ENCODE peak calls at places on chromosomes 13 and 19, in seven cellular contexts. One of them, this sample, is unnamed.

GRCh38 chr19:49020931-49021895 is 2.9 kb downstream of the CGB3 start:
- DNase-seq in pons: no peak
- DNase-seq in heart right ventricle: no peak
- DNase-seq in renal cortical epithelial cell: peak; percentile 43
- DNase-seq in sciatic nerve: no peak
- DNase-seq in NCI-H1436: no peak
- DNase-seq in cardiac muscle cell: no peak
- DNase-seq in this sample: peak; percentile 22

GRCh38 chr13:45335397-45336024 is 5.5 kb downstream of the TPT1 start:
- DNase-seq in heart right ventricle: no peak
- DNase-seq in pons: no peak
- DNase-seq in sciatic nerve: no peak
- DNase-seq in cardiac muscle cell: peak; percentile 41
- DNase-seq in renal cortical epithelial cell: no peak
- DNase-seq in NCI-H1436: no peak
- DNase-seq in this sample: no peak

GRCh38 chr19:3275583-3276340 is 51.3 kb downstream of the CELF5 start:
- DNase-seq in renal cortical epithelial cell: peak; percentile 45
- DNase-seq in sciatic nerve: peak; percentile 69
- DNase-seq in heart right ventricle: peak; percentile 68
- DNase-seq in cardiac muscle cell: peak; percentile 81
- DNase-seq in pons: no peak
- DNase-seq in NCI-H1436: peak; percentile 96
- DNase-seq in this sample: peak; percentile 81

GRCh38 chr13:108859202-108860012 is 230.0 kb downstream of the MYO16 start:
- DNase-seq in NCI-H1436: no peak
- DNase-seq in heart right ventricle: no peak
- DNase-seq in sciatic nerve: no peak
- DNase-seq in cardiac muscle cell: peak; percentile 50
- DNase-seq in renal cortical epithelial cell: peak; percentile 86
- DNase-seq in pons: no peak
- DNase-seq in this sample: no peak

GRCh38 chr13:25525884-25526283 is 154.1 kb downstream of the ATP8A2 start:
- DNase-seq in sciatic nerve: no peak
- DNase-seq in NCI-H1436: no peak
- DNase-seq in pons: no peak
- DNase-seq in heart right ventricle: no peak
- DNase-seq in cardiac muscle cell: no peak
- DNase-seq in renal cortical epithelial cell: no peak
- DNase-seq in this sample: no peak

GRCh38 chr19:39796000-39796498 is 17.4 kb downstream of the LEUTX start:
- DNase-seq in pons: no peak
- DNase-seq in sciatic nerve: no peak
- DNase-seq in heart right ventricle: no peak
- DNase-seq in NCI-H1436: no peak
- DNase-seq in cardiac muscle cell: no peak
- DNase-seq in renal cortical epithelial cell: no peak
- DNase-seq in this sample: no peak

GRCh38 chr13:43229506-43229905 is 206.1 kb downstream of the DNAJC15 start:
- DNase-seq in cardiac muscle cell: peak; percentile 64
- DNase-seq in pons: no peak
- DNase-seq in NCI-H1436: no peak
- DNase-seq in heart right ventricle: no peak
- DNase-seq in renal cortical epithelial cell: peak; percentile 6
- DNase-seq in sciatic nerve: no peak
- DNase-seq in this sample: no peak

GRCh38 chr13:20181180-20181579 is 11.6 kb downstream of the GJB2 start:
- DNase-seq in cardiac muscle cell: no peak
- DNase-seq in pons: no peak
- DNase-seq in NCI-H1436: no peak
- DNase-seq in renal cortical epithelial cell: no peak
- DNase-seq in heart right ventricle: no peak
- DNase-seq in sciatic nerve: no peak
- DNase-seq in this sample: no peak

GRCh38 chr19:39212377-39212742 is 8.3 kb upstream of the SYCN start:
- DNase-seq in renal cortical epithelial cell: no peak
- DNase-seq in pons: no peak
- DNase-seq in cardiac muscle cell: peak; percentile 18
- DNase-seq in heart right ventricle: no peak
- DNase-seq in NCI-H1436: peak; percentile 25
- DNase-seq in sciatic nerve: peak; percentile 66
- DNase-seq in this sample: peak; percentile 35

GRCh38 chr19:13622727-13623126 is 116.4 kb upstream of the CACNA1A start:
- DNase-seq in NCI-H1436: no peak
- DNase-seq in sciatic nerve: peak; percentile 27
- DNase-seq in heart right ventricle: no peak
- DNase-seq in renal cortical epithelial cell: no peak
- DNase-seq in pons: no peak
- DNase-seq in cardiac muscle cell: no peak
- DNase-seq in this sample: no peak

GRCh38 chr13:95403349-95404140 is 102.3 kb upstream of the ABCC4 start:
- DNase-seq in sciatic nerve: no peak
- DNase-seq in pons: no peak
- DNase-seq in renal cortical epithelial cell: peak; percentile 9
- DNase-seq in heart right ventricle: no peak
- DNase-seq in NCI-H1436: no peak
- DNase-seq in cardiac muscle cell: no peak
- DNase-seq in this sample: no peak

GRCh38 chr19:31553844-31554215 is 204.6 kb upstream of the TSHZ3 start:
- DNase-seq in pons: no peak
- DNase-seq in renal cortical epithelial cell: no peak
- DNase-seq in sciatic nerve: peak; percentile 87
- DNase-seq in cardiac muscle cell: no peak
- DNase-seq in heart right ventricle: no peak
- DNase-seq in NCI-H1436: no peak
- DNase-seq in this sample: no peak

GRCh38 chr19:18589380-18590272 is 1.0 kb downstream of the REX1BD start:
- DNase-seq in heart right ventricle: peak; percentile 71
- DNase-seq in sciatic nerve: peak; percentile 82
- DNase-seq in cardiac muscle cell: peak; percentile 73
- DNase-seq in NCI-H1436: peak; percentile 38
- DNase-seq in renal cortical epithelial cell: peak; percentile 26
- DNase-seq in pons: no peak
- DNase-seq in this sample: peak; percentile 89

GRCh38 chr13:46914341-46914740 is 17.5 kb upstream of the HTR2A start:
- DNase-seq in sciatic nerve: no peak
- DNase-seq in NCI-H1436: no peak
- DNase-seq in pons: no peak
- DNase-seq in heart right ventricle: no peak
- DNase-seq in renal cortical epithelial cell: no peak
- DNase-seq in cardiac muscle cell: no peak
- DNase-seq in this sample: no peak

GRCh38 chr19:28472111-28472510 is 740.8 kb downstream of the UQCRFS1 start:
- DNase-seq in cardiac muscle cell: no peak
- DNase-seq in heart right ventricle: no peak
- DNase-seq in pons: no peak
- DNase-seq in NCI-H1436: no peak
- DNase-seq in sciatic nerve: peak; percentile 18
- DNase-seq in renal cortical epithelial cell: no peak
- DNase-seq in this sample: no peak

GRCh38 chr13:36029171-36029570 is 102.0 kb downstream of the DCLK1 start:
- DNase-seq in NCI-H1436: no peak
- DNase-seq in renal cortical epithelial cell: no peak
- DNase-seq in cardiac muscle cell: peak; percentile 40
- DNase-seq in sciatic nerve: no peak
- DNase-seq in heart right ventricle: no peak
- DNase-seq in pons: no peak
- DNase-seq in this sample: no peak

GRCh38 chr19:7888826-7889217 is 512 bp downstream of the LRRC8E start:
- DNase-seq in cardiac muscle cell: no peak
- DNase-seq in NCI-H1436: no peak
- DNase-seq in heart right ventricle: no peak
- DNase-seq in renal cortical epithelial cell: no peak
- DNase-seq in sciatic nerve: no peak
- DNase-seq in pons: no peak
- DNase-seq in this sample: no peak

GRCh38 chr19:42683917-42684513 is 56.3 kb downstream of the PSG3 start:
- DNase-seq in pons: no peak
- DNase-seq in NCI-H1436: no peak
- DNase-seq in sciatic nerve: no peak
- DNase-seq in renal cortical epithelial cell: peak; percentile 9
- DNase-seq in heart right ventricle: no peak
- DNase-seq in cardiac muscle cell: peak; percentile 43
- DNase-seq in this sample: peak; percentile 11

GRCh38 chr13:102620512-102620911 is 23.7 kb downstream of the TPP2 start:
- DNase-seq in sciatic nerve: no peak
- DNase-seq in pons: peak; percentile 48
- DNase-seq in renal cortical epithelial cell: no peak
- DNase-seq in heart right ventricle: no peak
- DNase-seq in cardiac muscle cell: no peak
- DNase-seq in NCI-H1436: no peak
- DNase-seq in this sample: no peak

GRCh38 chr19:38932425-38933179 is 1.9 kb downstream of the MRPS12 start:
- DNase-seq in sciatic nerve: no peak
- DNase-seq in heart right ventricle: no peak
- DNase-seq in cardiac muscle cell: peak; percentile 61
- DNase-seq in NCI-H1436: no peak
- DNase-seq in pons: peak; percentile 16
- DNase-seq in renal cortical epithelial cell: peak; percentile 57
- DNase-seq in this sample: peak; percentile 36

GRCh38 chr13:43245374-43245964 is 222.1 kb downstream of the DNAJC15 start:
- DNase-seq in renal cortical epithelial cell: peak; percentile 88
- DNase-seq in cardiac muscle cell: peak; percentile 58
- DNase-seq in pons: no peak
- DNase-seq in sciatic nerve: no peak
- DNase-seq in heart right ventricle: no peak
- DNase-seq in NCI-H1436: no peak
- DNase-seq in this sample: no peak

GRCh38 chr19:35021016-35021415 is 9.3 kb upstream of the SCN1B start:
- DNase-seq in renal cortical epithelial cell: no peak
- DNase-seq in sciatic nerve: no peak
- DNase-seq in heart right ventricle: no peak
- DNase-seq in cardiac muscle cell: no peak
- DNase-seq in pons: no peak
- DNase-seq in NCI-H1436: no peak
- DNase-seq in this sample: no peak

GRCh38 chr19:3201072-3201700 is 15.5 kb downstream of the NCLN start:
- DNase-seq in sciatic nerve: no peak
- DNase-seq in NCI-H1436: no peak
- DNase-seq in heart right ventricle: no peak
- DNase-seq in cardiac muscle cell: no peak
- DNase-seq in renal cortical epithelial cell: no peak
- DNase-seq in pons: no peak
- DNase-seq in this sample: no peak

GRCh38 chr19:19606021-19606420 is 12.5 kb downstream of the PBX4 start:
- DNase-seq in NCI-H1436: peak; percentile 21
- DNase-seq in sciatic nerve: no peak
- DNase-seq in renal cortical epithelial cell: peak; percentile 83
- DNase-seq in pons: no peak
- DNase-seq in cardiac muscle cell: no peak
- DNase-seq in heart right ventricle: no peak
- DNase-seq in this sample: no peak

GRCh38 chr13:112953591-112954487 is 15.2 kb upstream of the MCF2L start:
- DNase-seq in sciatic nerve: peak; percentile 42
- DNase-seq in cardiac muscle cell: no peak
- DNase-seq in heart right ventricle: no peak
- DNase-seq in NCI-H1436: no peak
- DNase-seq in renal cortical epithelial cell: no peak
- DNase-seq in pons: no peak
- DNase-seq in this sample: no peak

GRCh38 chr13:100980171-100980570 is 305.6 kb upstream of the TMTC4 start:
- DNase-seq in heart right ventricle: no peak
- DNase-seq in cardiac muscle cell: no peak
- DNase-seq in pons: no peak
- DNase-seq in renal cortical epithelial cell: no peak
- DNase-seq in NCI-H1436: no peak
- DNase-seq in sciatic nerve: no peak
- DNase-seq in this sample: no peak

GRCh38 chr19:45423033-45423588 is 606 bp downstream of the ERCC1 start:
- DNase-seq in heart right ventricle: no peak
- DNase-seq in renal cortical epithelial cell: no peak
- DNase-seq in pons: no peak
- DNase-seq in sciatic nerve: peak; percentile 97
- DNase-seq in cardiac muscle cell: no peak
- DNase-seq in NCI-H1436: no peak
- DNase-seq in this sample: no peak

GRCh38 chr19:11164278-11164677 is 8.7 kb upstream of the SPC24 start:
- DNase-seq in pons: no peak
- DNase-seq in heart right ventricle: no peak
- DNase-seq in NCI-H1436: no peak
- DNase-seq in sciatic nerve: no peak
- DNase-seq in cardiac muscle cell: no peak
- DNase-seq in renal cortical epithelial cell: no peak
- DNase-seq in this sample: peak; percentile 14

GRCh38 chr13:50512602-50513527 is 330.6 kb downstream of the DLEU7 start:
- DNase-seq in cardiac muscle cell: peak; percentile 70
- DNase-seq in pons: peak; percentile 71
- DNase-seq in renal cortical epithelial cell: peak; percentile 67
- DNase-seq in NCI-H1436: no peak
- DNase-seq in heart right ventricle: peak; percentile 65
- DNase-seq in sciatic nerve: peak; percentile 80
- DNase-seq in this sample: peak; percentile 61

GRCh38 chr13:73943965-73944233 is 190.3 kb downstream of the KLF12 start:
- DNase-seq in heart right ventricle: no peak
- DNase-seq in pons: no peak
- DNase-seq in sciatic nerve: no peak
- DNase-seq in NCI-H1436: no peak
- DNase-seq in renal cortical epithelial cell: no peak
- DNase-seq in cardiac muscle cell: no peak
- DNase-seq in this sample: no peak

GRCh38 chr13:39876258-39876657 is 220.8 kb downstream of the COG6 start:
- DNase-seq in cardiac muscle cell: peak; percentile 85
- DNase-seq in pons: no peak
- DNase-seq in renal cortical epithelial cell: peak; percentile 28
- DNase-seq in sciatic nerve: no peak
- DNase-seq in NCI-H1436: no peak
- DNase-seq in heart right ventricle: no peak
- DNase-seq in this sample: no peak

GRCh38 chr19:6532244-6532999 is 1.6 kb downstream of the TNFSF9 start:
- DNase-seq in cardiac muscle cell: no peak
- DNase-seq in renal cortical epithelial cell: no peak
- DNase-seq in sciatic nerve: no peak
- DNase-seq in NCI-H1436: no peak
- DNase-seq in pons: no peak
- DNase-seq in heart right ventricle: no peak
- DNase-seq in this sample: no peak

GRCh38 chr19:16383584-16384161 is 59.0 kb downstream of the KLF2 start:
- DNase-seq in heart right ventricle: no peak
- DNase-seq in pons: no peak
- DNase-seq in cardiac muscle cell: no peak
- DNase-seq in NCI-H1436: no peak
- DNase-seq in sciatic nerve: no peak
- DNase-seq in renal cortical epithelial cell: no peak
- DNase-seq in this sample: no peak

GRCh38 chr19:43586346-43586745 is 9.6 kb downstream of the IRGQ start:
- DNase-seq in cardiac muscle cell: no peak
- DNase-seq in heart right ventricle: no peak
- DNase-seq in pons: no peak
- DNase-seq in renal cortical epithelial cell: no peak
- DNase-seq in NCI-H1436: no peak
- DNase-seq in sciatic nerve: no peak
- DNase-seq in this sample: no peak

GRCh38 chr13:80029170-80029569 is 311.8 kb downstream of the SPRY2 start:
- DNase-seq in sciatic nerve: no peak
- DNase-seq in pons: no peak
- DNase-seq in NCI-H1436: no peak
- DNase-seq in heart right ventricle: peak; percentile 9
- DNase-seq in cardiac muscle cell: no peak
- DNase-seq in renal cortical epithelial cell: no peak
- DNase-seq in this sample: peak; percentile 88

This sample was measured in cerebellar cortex.